ENCODE peak calls at places on chromosomes 11 and 22, in six cellular contexts. L is spleen, H is endothelial cell of umbilical vein, S is HL-60, T is breast epithelium, W is HCT116. I is an unnamed sample.
A peak's percentile ranks its signal among the peaks of the same experiment; 100 is the strongest.

GRCh38 chr11:64206457-64207246 is at the start of gene FERMT3:
- DNase-seq in L (peak; percentile 97), H (no peak), S (peak; percentile 90), T (no peak), W (no peak), I (no peak)

GRCh38 chr11:78248191-78248590 is 59.5 kb downstream of the USP35 start:
- DNase-seq in L (no peak), H (no peak), S (no peak), T (no peak), W (no peak), I (no peak)

GRCh38 chr11:46006418-46007070 is 84.1 kb downstream of the LARGE2 start:
- DNase-seq in L (no peak), H (peak; percentile 79), S (no peak), T (no peak), W (peak; percentile 63), I (no peak)

GRCh38 chr11:11555228-11555627 is 66.6 kb downstream of the GALNT18 start:
- DNase-seq in L (no peak), H (no peak), S (no peak), T (no peak), W (no peak), I (no peak)

GRCh38 chr11:124793466-124794278 is 6.5 kb downstream of the MSANTD2 start:
- DNase-seq in L (no peak), H (peak; percentile 70), S (peak; percentile 26), T (no peak), W (peak; percentile 43), I (no peak)

GRCh38 chr11:2178906-2179494 is 7.4 kb upstream of the TH start:
- DNase-seq in L (no peak), H (no peak), S (no peak), T (no peak), W (peak; percentile 60), I (no peak)

GRCh38 chr22:47570300-47570685 is 807.8 kb downstream of the TBC1D22A start:
- DNase-seq in L (no peak), H (no peak), S (no peak), T (no peak), W (no peak), I (no peak)

GRCh38 chr11:24286238-24286637 is 210.6 kb upstream of the LUZP2 start:
- DNase-seq in L (no peak), H (no peak), S (no peak), T (no peak), W (no peak), I (no peak)

GRCh38 chr11:16456366-16456765 is 100.0 kb upstream of the SOX6 start:
- DNase-seq in L (no peak), H (no peak), S (no peak), T (no peak), W (no peak), I (no peak)

GRCh38 chr22:27673839-27674238 is 127.7 kb downstream of the MN1 start:
- DNase-seq in L (peak; percentile 46), H (no peak), S (no peak), T (no peak), W (no peak), I (no peak)

GRCh38 chr11:66068923-66069714 is 953 bp upstream of the PACS1 start:
- DNase-seq in L (peak; percentile 85), H (peak; percentile 63), S (no peak), T (no peak), W (no peak), I (no peak)

GRCh38 chr11:2612884-2613571 is 86.8 kb downstream of the KCNQ1OT1 start:
- DNase-seq in L (no peak), H (no peak), S (no peak), T (no peak), W (no peak), I (no peak)

GRCh38 chr22:22752556-22753477 is 108.4 kb downstream of the GGTLC2 start:
- DNase-seq in L (no peak), H (no peak), S (peak; percentile 93), T (no peak), W (no peak), I (peak; percentile 64)

GRCh38 chr11:8766043-8766992 is 83.7 kb downstream of the RPL27A start:
- DNase-seq in L (no peak), H (no peak), S (no peak), T (no peak), W (no peak), I (no peak)

GRCh38 chr11:44977493-44977984 is 26.9 kb upstream of the TP53I11 start:
- DNase-seq in L (no peak), H (peak; percentile 54), S (no peak), T (no peak), W (no peak), I (no peak)

GRCh38 chr11:104163100-104164027 is 583 bp downstream of the PDGFD start:
- DNase-seq in L (peak; percentile 56), H (peak; percentile 32), S (no peak), T (peak; percentile 50), W (no peak), I (no peak)

GRCh38 chr11:102957953-102958352 is 2.4 kb upstream of the MMP13 start:
- DNase-seq in L (no peak), H (no peak), S (no peak), T (no peak), W (no peak), I (no peak)

GRCh38 chr11:95522871-95523270 is 266.7 kb downstream of the FAM76B start:
- DNase-seq in L (no peak), H (no peak), S (no peak), T (no peak), W (no peak), I (no peak)

GRCh38 chr11:46666516-46666915 is 33.9 kb downstream of the ARHGAP1 start:
- DNase-seq in L (no peak), H (no peak), S (no peak), T (no peak), W (no peak), I (peak; percentile 60)

GRCh38 chr22:28241637-28242290 is 322.7 kb upstream of the PITPNB start:
- DNase-seq in L (no peak), H (no peak), S (no peak), T (no peak), W (no peak), I (no peak)

GRCh38 chr11:61290905-61291690 is 4.0 kb downstream of the VWCE start:
- DNase-seq in L (no peak), H (no peak), S (no peak), T (no peak), W (no peak), I (no peak)

GRCh38 chr11:61294717-61295595 is at the start of gene VWCE:
- DNase-seq in L (peak; percentile 92), H (peak; percentile 56), S (peak; percentile 64), T (no peak), W (no peak), I (peak; percentile 72)

GRCh38 chr11:61297341-61297740 is 2.2 kb upstream of the VWCE start:
- DNase-seq in L (peak; percentile 6), H (no peak), S (no peak), T (no peak), W (no peak), I (no peak)

GRCh38 chr11:61295596-61295926 is 445 bp upstream of the VWCE start:
- DNase-seq in L (peak; percentile 74), H (peak; percentile 14), S (no peak), T (no peak), W (no peak), I (no peak)

GRCh38 chr11:61293869-61294716 is 1.0 kb downstream of the VWCE start:
- DNase-seq in L (peak; percentile 79), H (peak; percentile 46), S (peak; percentile 35), T (no peak), W (no peak), I (peak; percentile 77)
- TF ChIP-seq POLR2AphosphoS5 in L (no peak), H (no peak), S (peak; percentile 9), T (no peak), W (no peak), I (no peak)

GRCh38 chr11:118608268-118609214 is 1.1 kb downstream of the PHLDB1 start:
- DNase-seq in L (peak; percentile 90), H (peak; percentile 65), S (peak; percentile 56), T (no peak), W (no peak), I (peak; percentile 90)

GRCh38 chr11:118612378-118612777 is 5.0 kb downstream of the PHLDB1 start:
- DNase-seq in L (peak; percentile 69), H (peak; percentile 90), S (no peak), T (peak; percentile 47), W (no peak), I (peak; percentile 60)

GRCh38 chr11:118610220-118610772 is 2.9 kb downstream of the PHLDB1 start:
- DNase-seq in L (peak; percentile 82), H (peak; percentile 29), S (no peak), T (peak; percentile 20), W (no peak), I (peak; percentile 73)

GRCh38 chr11:118609380-118610219 is 2.2 kb downstream of the PHLDB1 start:
- DNase-seq in L (peak; percentile 78), H (peak; percentile 47), S (no peak), T (peak; percentile 48), W (no peak), I (peak; percentile 78)

DNA sequence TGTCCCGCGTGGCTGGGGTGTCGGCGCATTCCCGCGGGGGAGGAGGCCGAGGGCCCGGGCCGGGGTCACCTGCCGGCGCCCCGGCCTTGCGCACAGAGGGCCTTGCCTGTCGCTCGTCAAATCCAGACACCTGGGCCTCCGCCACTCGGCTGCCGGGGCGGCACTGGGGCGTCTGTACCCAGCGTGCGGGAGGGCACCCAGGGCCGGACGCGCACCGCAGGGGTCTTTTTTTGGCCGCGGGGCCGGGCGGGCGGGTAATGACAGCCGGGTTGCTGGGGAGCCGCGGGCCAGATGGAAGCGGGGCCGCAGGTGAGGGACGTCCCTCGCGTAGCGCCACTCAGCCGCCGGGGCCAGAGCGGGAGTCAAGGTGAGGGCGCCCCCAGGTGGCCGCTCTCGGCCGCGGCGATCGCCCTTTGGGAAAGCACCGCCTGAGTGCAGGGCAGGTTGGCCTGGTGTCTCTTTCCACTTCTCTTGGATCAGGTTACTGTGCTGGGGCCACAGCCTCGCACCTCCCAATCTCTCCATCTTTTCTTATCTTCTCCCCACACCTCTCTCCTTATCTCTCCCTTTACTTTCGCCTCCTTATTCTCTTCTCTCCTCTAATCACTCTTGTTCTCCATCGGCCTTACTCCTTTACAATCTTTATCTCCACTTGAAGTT is 3.5 kb downstream of the PHLDB1 start:
- DNase-seq in L (peak; percentile 95), H (peak; percentile 78), S (no peak), T (peak; percentile 85), W (no peak), I (peak; percentile 82)
- TF ChIP-seq POLR2AphosphoS5 in L (peak; percentile 61), H (peak; percentile 54), S (no peak), T (no peak), W (no peak), I (peak; percentile 11)

DNA sequence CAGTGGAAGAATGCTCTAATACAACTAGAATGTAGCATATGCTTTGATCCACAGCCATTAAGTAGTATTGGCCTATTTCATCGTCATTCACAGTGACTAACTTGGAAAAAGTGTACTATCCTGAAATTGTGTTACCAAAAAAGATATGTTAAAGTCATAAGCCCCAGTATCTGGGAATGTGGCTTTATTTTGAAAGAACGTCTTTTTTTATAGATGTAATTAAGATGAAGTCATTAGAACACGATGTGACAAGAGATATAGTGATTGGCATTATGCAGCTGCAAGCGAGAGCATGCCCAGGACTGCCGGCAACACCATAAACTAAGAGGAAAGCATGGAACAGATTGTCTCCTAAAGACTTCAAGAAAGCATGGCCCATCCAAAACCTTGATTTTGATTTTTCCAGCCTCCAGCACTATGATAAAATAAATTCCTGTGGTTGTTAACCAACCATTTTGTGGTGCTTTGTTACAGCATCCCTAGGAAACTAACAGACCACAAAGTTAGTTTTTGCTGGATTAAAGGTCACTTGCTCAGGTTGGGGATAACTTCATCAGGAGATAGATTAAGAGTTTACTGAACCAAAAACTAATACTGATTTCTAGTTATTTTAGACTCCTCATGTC is 870.6 kb upstream of the LRRC4C start:
- DNase-seq in L (no peak), H (no peak), S (no peak), T (no peak), W (no peak), I (no peak)
- TF ChIP-seq POLR2AphosphoS5 in L (no peak), H (no peak), S (no peak), T (no peak), W (no peak), I (no peak)

GRCh38 chr22:41589601-41590365 is at the start of gene PMM1:
- DNase-seq in L (peak; percentile 100), H (peak; percentile 100), S (peak; percentile 99), T (peak; percentile 100), W (peak; percentile 99), I (peak; percentile 100)
- TF ChIP-seq POLR2AphosphoS5 in L (peak; percentile 97), H (no peak), S (peak; percentile 55), T (peak; percentile 76), W (peak; percentile 73), I (no peak)